ENCODE peak calls at places on chromosomes 5 and 9, in six cellular contexts. F is neural progenitor cell, W is fibroblast of lung, B is astrocyte, Z is mammary epithelial cell, G is HCT116. R is an unnamed sample.

GRCh38 chr9:105361873-105362272 is 86.0 kb upstream of the FSD1L start:
- DNase-seq in F (no peak), W (no peak), B (no peak), Z (no peak), G (no peak), R (no peak)

GRCh38 chr5:154058055-154059038 is 19.6 kb downstream of the MFAP3 start:
- DNase-seq in F (no peak), W (peak; percentile 12), B (peak; percentile 69), Z (no peak), G (peak; percentile 52), R (peak; percentile 9)

GRCh38 chr5:40689442-40689841 is 9.7 kb downstream of the PTGER4 start:
- DNase-seq in F (no peak), W (peak; percentile 96), B (peak; percentile 94), Z (peak; percentile 93), G (peak; percentile 93), R (no peak)

GRCh38 chr5:56088967-56089829 is 94.4 kb upstream of the IL6ST start:
- DNase-seq in F (no peak), W (no peak), B (peak; percentile 83), Z (peak; percentile 54), G (no peak), R (no peak)

GRCh38 chr5:172697123-172698121 is 56.4 kb downstream of the NEURL1B start:
- DNase-seq in F (peak; percentile 89), W (peak; percentile 84), B (peak; percentile 45), Z (peak; percentile 70), G (peak; percentile 57), R (peak; percentile 89)

GRCh38 chr5:2985718-2986117 is 234.2 kb upstream of the IRX2 start:
- DNase-seq in F (no peak), W (no peak), B (no peak), Z (no peak), G (no peak), R (no peak)

GRCh38 chr5:180070726-180071417 is 687 bp downstream of the RNF130 start:
- DNase-seq in F (peak; percentile 54), W (peak; percentile 62), B (peak; percentile 55), Z (peak; percentile 64), G (no peak), R (no peak)

GRCh38 chr9:129458155-129458661 is 162.7 kb downstream of the C9orf50 start:
- DNase-seq in F (no peak), W (no peak), B (no peak), Z (no peak), G (no peak), R (peak; percentile 45)

GRCh38 chr9:8857330-8858249 is 1058.0 kb upstream of the DMAC1 start:
- DNase-seq in F (peak; percentile 89), W (peak; percentile 60), B (peak; percentile 22), Z (peak; percentile 3), G (no peak), R (peak; percentile 84)

GRCh38 chr9:5509573-5509972 is 758 bp upstream of the PDCD1LG2 start:
- DNase-seq in F (no peak), W (peak; percentile 91), B (peak; percentile 99), Z (peak; percentile 80), G (peak; percentile 3), R (no peak)

GRCh38 chr9:18726546-18726945 is 252.6 kb downstream of the ADAMTSL1 start:
- DNase-seq in F (no peak), W (peak; percentile 53), B (no peak), Z (no peak), G (no peak), R (no peak)

GRCh38 chr9:137078701-137079400 is 1.5 kb downstream of the UAP1L1 start:
- DNase-seq in F (peak; percentile 55), W (no peak), B (no peak), Z (no peak), G (no peak), R (no peak)

GRCh38 chr9:137079401-137079787 is 2.1 kb downstream of the UAP1L1 start:
- DNase-seq in F (no peak), W (no peak), B (no peak), Z (no peak), G (no peak), R (no peak)

GRCh38 chr9:137077010-137077747 is at the start of gene UAP1L1:
- DNase-seq in F (peak; percentile 75), W (peak; percentile 60), B (peak; percentile 34), Z (no peak), G (no peak), R (no peak)

GRCh38 chr9:137076636-137077009 is 694 bp upstream of the UAP1L1 start:
- DNase-seq in F (no peak), W (no peak), B (no peak), Z (no peak), G (no peak), R (no peak)

DNA sequence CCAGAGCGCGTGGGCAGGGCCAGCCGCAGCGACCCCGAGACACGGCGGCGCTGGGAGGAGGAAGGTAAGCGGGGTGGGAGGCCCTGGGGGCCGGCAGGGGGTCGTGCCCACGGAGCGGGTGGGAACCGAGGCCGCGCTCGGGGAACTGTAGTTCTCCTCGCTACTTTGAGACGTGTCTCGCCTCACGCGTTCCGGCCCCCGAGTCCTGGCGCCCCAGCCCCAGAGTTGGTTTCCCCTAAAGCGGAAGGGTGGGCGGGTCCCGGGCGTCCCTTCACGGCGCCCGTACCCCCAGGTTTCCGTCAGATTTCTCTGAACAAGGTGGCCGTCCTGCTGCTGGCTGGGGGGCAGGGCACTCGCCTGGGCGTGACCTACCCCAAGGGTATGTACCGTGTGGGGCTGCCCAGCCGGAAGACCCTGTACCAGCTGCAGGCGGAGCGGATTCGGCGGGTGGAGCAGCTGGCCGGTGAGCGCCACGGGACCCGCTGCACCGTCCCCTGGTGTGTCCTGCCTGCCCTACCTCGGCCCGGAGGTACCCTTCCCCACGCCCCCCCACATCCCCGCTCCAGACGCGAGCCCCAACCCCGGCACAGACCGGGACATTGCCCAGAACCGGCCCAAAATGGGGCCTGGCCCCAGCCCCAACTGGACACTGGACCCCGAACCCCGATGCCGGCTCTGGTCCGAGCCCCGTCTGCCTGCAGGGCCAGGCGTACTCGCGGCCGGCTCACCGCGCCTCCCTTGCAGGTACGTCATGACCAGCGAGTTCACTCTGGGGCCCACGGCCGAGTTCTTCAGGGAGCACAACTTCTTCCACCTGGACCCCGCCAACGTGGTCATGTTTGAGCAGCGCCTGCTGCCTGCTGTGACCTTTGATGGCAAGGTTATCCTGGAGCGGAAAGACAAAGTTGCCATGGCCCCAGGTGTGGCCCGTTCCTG is 709 bp downstream of the UAP1L1 start:
- DNase-seq in F (peak; percentile 44), W (no peak), B (no peak), Z (no peak), G (no peak), R (no peak)
- TF ChIP-seq EZH2 in F (peak; percentile 99), W (no peak), B (no peak), Z (no peak), G (no peak), R (no peak)

GRCh38 chr5:6632324-6632930 is 417 bp downstream of the NSUN2 start:
- DNase-seq in F (no peak), W (peak; percentile 13), B (no peak), Z (no peak), G (no peak), R (no peak)
- TF ChIP-seq CTCF in F (peak; percentile 10), W (no peak), B (no peak), Z (peak; percentile 18), G (no peak), R (peak; percentile 6)

DNA sequence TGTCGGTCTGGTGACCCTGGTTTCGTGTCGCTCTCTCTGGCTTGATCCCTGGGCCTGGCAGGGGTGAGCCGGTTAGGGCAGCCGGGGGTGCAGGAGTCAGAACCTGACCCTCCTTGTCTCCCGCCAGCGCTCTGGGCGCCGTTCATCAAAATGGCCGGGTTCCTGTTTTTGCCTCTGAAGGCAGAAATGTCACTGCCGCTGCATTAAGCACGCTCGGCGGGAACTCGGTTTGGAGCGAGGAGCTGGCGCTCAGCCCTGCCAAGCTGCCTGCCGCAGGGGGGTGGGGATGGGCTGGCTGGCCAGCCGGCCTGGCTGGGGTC is 63.7 kb downstream of the CXXC5 start:
- DNase-seq in F (peak; percentile 81), W (no peak), B (no peak), Z (no peak), G (no peak), R (no peak)
- TF ChIP-seq EZH2 in F (no peak), W (no peak), B (no peak), Z (no peak), G (no peak), R (no peak)

GRCh38 chr9:126516561-126516935 is 97.2 kb upstream of the LMX1B start:
- DNase-seq in F (no peak), W (no peak), B (no peak), Z (no peak), G (no peak), R (no peak)

GRCh38 chr9:126515873-126516505 is 97.7 kb upstream of the LMX1B start:
- DNase-seq in F (no peak), W (no peak), B (no peak), Z (no peak), G (no peak), R (no peak)

GRCh38 chr9:126515001-126515872 is 98.5 kb upstream of the LMX1B start:
- DNase-seq in F (no peak), W (no peak), B (no peak), Z (no peak), G (no peak), R (no peak)

GRCh38 chr9:126513159-126514036 is 100.3 kb upstream of the LMX1B start:
- DNase-seq in F (no peak), W (no peak), B (no peak), Z (peak; percentile 79), G (no peak), R (no peak)

DNA sequence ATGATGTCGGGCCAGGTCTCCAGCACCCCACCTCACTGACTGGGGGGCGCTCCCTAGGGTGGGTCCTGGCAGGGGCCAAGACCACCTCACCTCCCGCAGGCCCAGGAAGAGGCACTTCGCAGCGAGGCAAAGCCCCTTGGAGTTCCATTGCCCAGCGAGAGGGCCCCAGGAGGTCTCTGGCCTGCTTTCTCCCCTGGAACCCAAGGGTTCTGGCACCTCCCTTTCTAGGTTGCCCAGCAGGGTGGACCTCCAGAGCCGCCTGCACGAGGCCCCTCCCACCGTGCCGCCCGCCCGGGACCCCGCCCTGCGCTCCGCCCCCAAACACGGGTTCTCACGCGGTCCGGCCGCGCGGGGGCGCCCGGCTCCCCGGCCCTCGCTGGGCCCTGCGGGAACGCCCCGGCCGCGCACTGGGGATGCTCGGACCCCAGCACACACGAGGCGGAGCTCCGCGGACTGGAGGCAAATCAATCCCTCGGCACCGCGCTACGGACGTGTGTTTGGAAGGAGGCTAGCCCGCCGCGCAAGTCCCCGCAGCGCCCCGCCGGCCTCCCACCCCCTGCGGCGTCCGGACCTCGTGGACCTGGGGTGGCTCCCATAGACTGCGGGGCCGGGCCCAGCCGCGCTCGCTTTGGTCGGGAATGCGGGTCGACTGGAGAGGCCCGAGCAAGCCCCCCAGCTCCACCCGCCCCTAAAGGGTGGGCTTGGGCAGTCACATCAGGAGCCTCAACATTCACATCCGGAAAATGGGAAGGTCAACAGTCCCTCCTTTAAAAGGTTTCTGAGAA is 99.5 kb upstream of the LMX1B start:
- DNase-seq in F (peak; percentile 90), W (peak; percentile 28), B (no peak), Z (peak; percentile 30), G (peak; percentile 15), R (no peak)
- TF ChIP-seq CTCF in F (peak; percentile 80), W (no peak), B (peak; percentile 12), Z (peak; percentile 42), G (peak; percentile 60), R (no peak)